ENCODE peak calls at places on chromosomes 4 and X, in six cellular contexts. C, S, H, N, I and B are unnamed samples.

GRCh38 chrX:3582421-3582820 is 131.0 kb downstream of the PRKX start:
- DNase-seq in N (no peak), C (no peak), S (no peak), H (no peak), I (no peak), B (no peak)

GRCh38 chrX:134526399-134526798 is 66.4 kb downstream of the HPRT1 start:
- DNase-seq in I (no peak), C (no peak), H (no peak), N (no peak), S (no peak), B (no peak)

GRCh38 chr4:14871676-14872430 is 130.4 kb upstream of the CPEB2 start:
- DNase-seq in N (peak; percentile 61), C (no peak), I (no peak), S (peak; percentile 62), H (peak; percentile 59), B (no peak)

GRCh38 chr4:111027526-111027925 is 404.6 kb upstream of the PITX2 start:
- DNase-seq in H (no peak), C (no peak), S (no peak), I (no peak), N (no peak), B (no peak)

GRCh38 chrX:107935664-107936433 is 46.3 kb downstream of the TEX13B start:
- DNase-seq in S (no peak), H (no peak), C (no peak), N (no peak), I (no peak), B (no peak)

GRCh38 chr4:40307627-40308497 is 27.3 kb upstream of the CHRNA9 start:
- DNase-seq in C (peak; percentile 84), N (peak; percentile 43), H (peak; percentile 66), I (no peak), S (peak; percentile 89), B (peak; percentile 52)

GRCh38 chrX:12139934-12140611 is 1.8 kb downstream of the FRMPD4 start:
- DNase-seq in N (no peak), I (no peak), C (no peak), S (no peak), H (no peak), B (no peak)

GRCh38 chrX:40282348-40282747 is 184.6 kb upstream of the BCOR start:
- DNase-seq in N (no peak), S (no peak), I (no peak), H (no peak), C (no peak), B (no peak)

GRCh38 chr4:4820264-4820663 is 39.2 kb upstream of the MSX1 start:
- DNase-seq in N (no peak), C (no peak), H (peak; percentile 93), S (no peak), I (no peak), B (no peak)

GRCh38 chr4:176359590-176359989 is 39.8 kb downstream of the SPCS3 start:
- DNase-seq in N (no peak), H (no peak), I (no peak), C (no peak), S (no peak), B (no peak)

GRCh38 chr4:128364565-128364964 is 77.0 kb upstream of the PGRMC2 start:
- DNase-seq in I (no peak), S (no peak), C (no peak), N (no peak), H (no peak), B (no peak)

GRCh38 chrX:156004256-156004655 is 6.8 kb downstream of the IL9R start:
- DNase-seq in N (no peak), C (no peak), I (no peak), S (no peak), H (no peak), B (no peak)

GRCh38 chrX:10197597-10198210 is 40.9 kb downstream of the CLCN4 start:
- DNase-seq in C (no peak), H (no peak), I (no peak), N (no peak), S (no peak), B (no peak)

GRCh38 chr4:121272526-121272925 is 108.3 kb downstream of the QRFPR start:
- DNase-seq in H (no peak), S (no peak), I (no peak), N (no peak), C (no peak), B (no peak)

DNA sequence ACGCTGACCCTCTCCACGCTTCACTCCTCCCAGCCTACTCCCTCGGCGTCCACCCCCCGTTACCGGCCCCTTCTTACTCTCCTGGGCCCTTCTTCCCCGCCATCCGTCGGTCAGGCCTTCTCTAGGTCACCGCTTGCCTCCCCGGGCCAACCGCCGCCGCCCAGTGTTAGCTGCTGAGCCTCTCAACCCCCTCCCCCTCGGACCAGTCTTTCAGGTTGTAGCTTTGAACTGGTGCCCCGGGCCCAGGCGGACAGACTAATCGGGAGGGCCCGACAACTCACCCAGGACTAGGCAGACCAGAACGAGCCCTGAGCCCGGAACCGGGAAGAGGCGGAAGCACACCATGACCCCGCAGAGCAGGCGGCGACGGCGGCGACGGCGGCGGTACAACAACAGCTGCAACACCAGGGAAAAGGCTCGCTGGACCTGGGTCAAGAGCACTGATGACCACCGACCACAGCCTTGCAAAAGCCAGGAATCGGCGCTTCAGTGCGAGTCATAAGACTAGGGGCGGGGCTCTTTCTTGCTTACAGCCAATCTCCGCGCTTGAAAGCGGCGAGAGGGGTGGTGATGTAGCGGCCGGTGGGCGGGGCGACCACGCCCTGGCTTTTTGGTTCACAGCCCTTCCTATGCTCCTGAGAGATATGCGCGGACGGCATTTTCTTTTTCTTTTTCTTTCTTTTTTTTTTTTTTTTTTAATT is at the start of gene LAMP2:
- DNase-seq in C (peak; percentile 30), S (peak; percentile 94), N (peak; percentile 89), H (peak; percentile 96), I (peak; percentile 86), B (peak; percentile 95)
- TF ChIP-seq POLR2A in C (peak; percentile 85), S (peak; percentile 53), N (no peak), H (peak; percentile 91), I (peak; percentile 87), B (peak; percentile 75)

GRCh38 chr4:137452799-137453198 is 79.5 kb downstream of the PCDH18 start:
- DNase-seq in S (no peak), N (no peak), H (no peak), I (no peak), C (no peak), B (no peak)

GRCh38 chr4:137448402-137448801 is 83.9 kb downstream of the PCDH18 start:
- DNase-seq in C (no peak), H (no peak), N (no peak), I (no peak), S (no peak), B (no peak)

GRCh38 chr4:137454767-137455166 is 77.5 kb downstream of the PCDH18 start:
- DNase-seq in N (no peak), S (no peak), C (no peak), I (no peak), H (no peak), B (no peak)

GRCh38 chr4:137455647-137456321 is 76.5 kb downstream of the PCDH18 start:
- DNase-seq in S (no peak), N (no peak), I (no peak), H (no peak), C (no peak), B (no peak)

DNA sequence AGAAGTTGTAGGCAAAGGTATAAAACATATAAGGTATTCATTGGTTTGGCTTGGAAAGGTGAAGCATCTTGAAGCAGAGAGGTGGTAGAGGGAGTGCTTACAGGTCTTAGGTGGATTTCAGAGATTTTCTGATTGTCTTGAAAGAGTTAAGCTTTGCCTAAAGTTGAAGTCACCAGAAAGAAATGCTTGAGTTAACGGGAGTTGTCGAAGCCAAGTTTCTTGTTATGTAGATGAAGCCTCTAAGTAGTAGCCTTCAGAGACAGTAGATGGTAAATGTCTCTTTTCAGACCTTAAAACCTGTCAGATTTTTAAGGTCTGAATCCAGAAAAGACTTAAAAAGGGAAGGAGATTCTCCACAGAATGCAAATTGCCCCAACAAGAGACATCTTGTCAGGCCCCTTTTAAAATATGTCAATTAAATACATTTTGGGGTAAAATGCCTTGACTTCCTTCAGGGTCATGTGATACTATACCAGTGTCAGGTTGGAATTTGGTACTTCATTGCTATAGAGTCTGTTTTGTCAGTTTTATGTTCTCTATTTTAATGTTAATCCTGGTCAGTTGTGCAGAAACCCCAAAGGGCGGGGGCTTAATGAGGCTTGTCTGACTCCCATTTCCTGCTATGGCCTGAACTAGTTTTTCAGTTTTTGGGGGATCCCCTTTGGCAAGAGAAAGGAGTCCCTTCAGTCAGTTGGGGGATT is 81.0 kb downstream of the PCDH18 start:
- DNase-seq in N (no peak), H (no peak), C (no peak), S (no peak), I (no peak), B (no peak)
- H3K4me1 ChIP-seq in N (no peaks in the 10 kb centered on the region), H (no peaks in the 10 kb centered on the region), C (no peaks in the 10 kb centered on the region), S (no peaks in the 10 kb centered on the region), I (no peaks in the 10 kb centered on the region), B (no peaks in the 10 kb centered on the region)

GRCh38 chr4:112302320-112303274 is 5.4 kb downstream of the ALPK1 start:
- DNase-seq in N (no peak), H (no peak), S (no peak), C (no peak), I (no peak), B (no peak)

GRCh38 chr4:112297495-112297894 is 326 bp downstream of the ALPK1 start:
- DNase-seq in H (no peak), C (no peak), N (no peak), S (no peak), I (no peak), B (no peak)

GRCh38 chr4:112296949-112297483 is at the start of gene ALPK1:
- DNase-seq in H (no peak), S (no peak), I (no peak), C (no peak), N (no peak), B (no peak)
- TF ChIP-seq POLR2A in H (peak; percentile 77), S (peak; percentile 73), I (peak; percentile 74), C (no peak), N (no peak), B (no peak)

GRCh38 chrX:1521459-1521956 is 15.5 kb downstream of the P2RY8 start:
- DNase-seq in H (no peak), C (peak; percentile 99), N (no peak), I (no peak), S (peak; percentile 91), B (no peak)
- H3K4me1 ChIP-seq in H (no peaks in the 10 kb centered on the region), C (peaks cover 44% of the 10 kb centered on the region), N (no peaks in the 10 kb centered on the region), I (no peaks in the 10 kb centered on the region), S (no peaks in the 10 kb centered on the region), B (no peaks in the 10 kb centered on the region)

DNA sequence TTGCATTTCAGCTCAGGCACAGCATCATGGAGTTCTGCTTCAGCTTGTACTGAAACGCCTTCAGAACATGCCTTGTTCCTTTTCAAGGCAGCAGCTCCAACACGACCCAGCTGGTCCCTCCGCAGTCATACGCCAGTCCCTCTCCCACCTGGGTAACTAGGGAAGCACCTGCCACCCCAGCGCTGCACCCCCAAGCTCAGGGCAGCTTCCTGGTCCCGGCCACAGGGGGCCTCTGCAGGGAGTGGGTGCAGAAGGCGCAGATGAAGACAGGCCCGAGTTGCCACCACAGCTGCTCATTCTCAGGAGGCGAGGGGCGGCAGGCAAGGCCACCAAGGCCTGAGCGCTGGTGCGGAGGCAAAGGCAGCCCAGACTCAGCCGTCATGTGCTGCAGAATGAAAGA is 21.8 kb downstream of the WDR1 start:
- DNase-seq in C (no peak), H (no peak), S (no peak), N (no peak), I (no peak), B (no peak)
- TF ChIP-seq POLR2A in C (peak; percentile 26), H (no peak), S (no peak), N (no peak), I (no peak), B (no peak)

GRCh38 chr4:2935762-2936743 is 27.2 kb downstream of the NOP14 start:
- DNase-seq in C (peak; percentile 57), N (peak; percentile 27), H (peak; percentile 56), S (peak; percentile 50), I (no peak), B (peak; percentile 56)
- H3K4me1 ChIP-seq in C (peaks cover 42% of the 10 kb centered on the region), N (peaks cover 57% of the 10 kb centered on the region), H (peaks cover 16% of the 10 kb centered on the region), S (no peaks in the 10 kb centered on the region), I (peaks cover 8% of the 10 kb centered on the region), B (peaks cover 27% of the 10 kb centered on the region)